ENCODE peak calls at places on chromosomes 11 and 22, in eight cellular contexts. N is AG04449, L is lower lobe of right lung, T is brain microvascular endothelial cell, B is foreskin keratinocyte, R is WTC11, G is fibroblast of the aortic adventitia, V is GM23338. I is an unnamed sample.

GRCh38 chr22:32364210-32364609 is 6.5 kb downstream of the RFPL3 start:
- DNase-seq in T (no peak), V (no peak), B (no peak), R (no peak), G (no peak), N (no peak), L (no peak), I (no peak)

GRCh38 chr11:11171285-11171684 is 181.8 kb downstream of the CSNK2A3 start:
- DNase-seq in B (no peak), T (peak), L (no peak), V (no peak), N (peak), G (no peak), R (no peak), I (no peak)

GRCh38 chr11:118167906-118168305 is 8.5 kb downstream of the SCN2B start:
- DNase-seq in R (no peak), T (no peak), L (no peak), G (no peak), N (no peak), B (no peak), V (no peak), I (no peak)

GRCh38 chr22:29145321-29146072 is 60.2 kb upstream of the EMID1 start:
- DNase-seq in T (no peak), V (no peak), N (no peak), G (no peak), L (no peak), R (no peak), B (no peak), I (no peak)

GRCh38 chr11:23555085-23555484 is 694.8 kb upstream of the CCDC179 start:
- DNase-seq in R (no peak), N (no peak), V (no peak), G (peak), B (peak), T (peak), L (no peak), I (no peak)

GRCh38 chr11:134438533-134438932 is 26.5 kb upstream of the B3GAT1 start:
- DNase-seq in V (no peak), B (no peak), T (no peak), R (no peak), G (no peak), L (no peak), N (no peak), I (no peak)

GRCh38 chr11:44950036-44950624 is 553 bp downstream of the TP53I11 start:
- DNase-seq in R (peak), T (no peak), G (no peak), B (no peak), L (peak), V (no peak), N (no peak), I (peak)

GRCh38 chr11:24747275-24748251 is 250.7 kb downstream of the LUZP2 start:
- DNase-seq in T (no peak), V (no peak), L (no peak), R (no peak), G (no peak), B (peak), N (no peak), I (no peak)

GRCh38 chr11:32983506-32983905 is 32.2 kb upstream of the DEPDC7 start:
- DNase-seq in T (no peak), N (no peak), R (no peak), V (no peak), B (no peak), G (no peak), L (no peak), I (no peak)

GRCh38 chr11:43010042-43010441 is 301.8 kb upstream of the API5 start:
- DNase-seq in R (no peak), N (no peak), T (no peak), G (no peak), L (no peak), B (no peak), V (no peak), I (no peak)

GRCh38 chr11:110755961-110756360 is 43.7 kb upstream of the ARHGAP20 start:
- DNase-seq in R (no peak), N (no peak), V (no peak), L (no peak), G (no peak), T (no peak), B (no peak), I (no peak)

GRCh38 chr11:32391965-32392553 is 43.3 kb downstream of the WT1 start:
- DNase-seq in T (peak), G (peak), N (peak), B (no peak), V (no peak), R (no peak), L (no peak), I (no peak)

GRCh38 chr22:41517172-41518047 is 26.9 kb downstream of the POLR3H start:
- DNase-seq in N (no peak), R (peak), G (peak), L (no peak), B (peak), T (peak), V (peak), I (peak)

GRCh38 chr11:23021287-23021863 is 161.1 kb upstream of the CCDC179 start:
- DNase-seq in T (peak), G (peak), B (peak), N (no peak), R (peak), V (peak), L (no peak), I (peak)

GRCh38 chr22:17381237-17381913 is 12.1 kb downstream of the CECR2 start:
- DNase-seq in G (no peak), N (no peak), B (no peak), R (no peak), T (no peak), L (no peak), V (peak), I (no peak)

GRCh38 chr11:4180441-4181183 is 86.0 kb downstream of the RRM1 start:
- DNase-seq in V (no peak), G (no peak), L (no peak), N (no peak), T (no peak), B (no peak), R (no peak), I (no peak)

GRCh38 chr22:50186789-50187523 is 1.2 kb downstream of the TRABD start:
- DNase-seq in L (peak), T (no peak), R (no peak), G (peak), B (no peak), N (no peak), V (peak), I (no peak)

GRCh38 chr22:30605449-30606110 is 1.4 kb upstream of the TCN2 start:
- DNase-seq in N (no peak), B (peak), V (peak), L (peak), R (peak), G (peak), T (peak), I (peak)

GRCh38 chr11:69697861-69698260 is 6.0 kb downstream of the FGF19 start:
- DNase-seq in L (no peak), V (no peak), G (no peak), T (no peak), N (no peak), R (no peak), B (no peak), I (no peak)

GRCh38 chr11:12269104-12269441 is 108.3 kb upstream of the PARVA start:
- DNase-seq in N (no peak), T (no peak), B (no peak), L (no peak), R (no peak), G (no peak), V (no peak), I (no peak)

GRCh38 chr11:77381749-77382693 is 80.5 kb upstream of the GDPD4 start:
- DNase-seq in B (no peak), V (no peak), T (no peak), G (peak), N (peak), L (no peak), R (no peak), I (no peak)

GRCh38 chr11:128018692-128019091 is 568.7 kb downstream of the ETS1 start:
- DNase-seq in T (no peak), N (no peak), B (no peak), R (no peak), V (no peak), L (no peak), G (no peak), I (no peak)

GRCh38 chr11:88363566-88364169 is 26.1 kb upstream of the CTSC start:
- DNase-seq in T (peak), B (peak), L (no peak), N (no peak), R (no peak), V (no peak), G (peak), I (no peak)

GRCh38 chr11:87924125-87924524 is 251.1 kb downstream of the RAB38 start:
- DNase-seq in N (no peak), G (no peak), T (no peak), V (no peak), B (no peak), R (no peak), L (no peak), I (no peak)

GRCh38 chr11:12876340-12876739 is 132.8 kb upstream of the RASSF10 start:
- DNase-seq in V (no peak), N (no peak), B (no peak), L (no peak), G (peak), T (no peak), R (no peak), I (no peak)

GRCh38 chr22:39219071-39220050 is 25.4 kb downstream of the PDGFB start:
- DNase-seq in T (no peak), N (no peak), B (no peak), V (peak), R (no peak), G (no peak), L (peak), I (no peak)

GRCh38 chr11:69115586-69116560 is 39.9 kb upstream of the SMIM38 start:
- DNase-seq in T (no peak), B (no peak), V (no peak), G (no peak), N (no peak), R (no peak), L (peak), I (no peak)

GRCh38 chr11:124278261-124278660 is 22.1 kb downstream of the OR8G5 start:
- DNase-seq in L (no peak), T (no peak), R (no peak), N (no peak), G (peak), B (no peak), V (no peak), I (no peak)

GRCh38 chr11:69950120-69950519 is 128.0 kb upstream of the ANO1 start:
- DNase-seq in G (peak), B (peak), T (peak), R (peak), L (no peak), N (no peak), V (peak), I (peak)

GRCh38 chr11:108559340-108559739 is 34.2 kb downstream of the EXPH5 start:
- DNase-seq in G (peak), N (peak), R (no peak), L (no peak), B (no peak), V (no peak), T (no peak), I (no peak)

GRCh38 chr11:114243461-114244372 is 52.5 kb upstream of the NNMT start:
- DNase-seq in R (no peak), V (no peak), N (no peak), T (no peak), B (no peak), G (no peak), L (no peak), I (no peak)

GRCh38 chr11:77127674-77127968 is 425 bp upstream of the MYO7A start:
- DNase-seq in B (no peak), R (no peak), L (no peak), T (no peak), V (peak), N (no peak), G (no peak), I (no peak)

GRCh38 chr22:25827415-25827814 is 85.4 kb downstream of the MYO18B start:
- DNase-seq in G (no peak), V (no peak), B (no peak), T (no peak), L (no peak), N (no peak), R (no peak), I (no peak)
- TF ChIP-seq CTCF in G (no peak), V (no peak), B (no peak), T (no peak), L (no peak), N (no peak), R (no peak), I (no peak)

DNA sequence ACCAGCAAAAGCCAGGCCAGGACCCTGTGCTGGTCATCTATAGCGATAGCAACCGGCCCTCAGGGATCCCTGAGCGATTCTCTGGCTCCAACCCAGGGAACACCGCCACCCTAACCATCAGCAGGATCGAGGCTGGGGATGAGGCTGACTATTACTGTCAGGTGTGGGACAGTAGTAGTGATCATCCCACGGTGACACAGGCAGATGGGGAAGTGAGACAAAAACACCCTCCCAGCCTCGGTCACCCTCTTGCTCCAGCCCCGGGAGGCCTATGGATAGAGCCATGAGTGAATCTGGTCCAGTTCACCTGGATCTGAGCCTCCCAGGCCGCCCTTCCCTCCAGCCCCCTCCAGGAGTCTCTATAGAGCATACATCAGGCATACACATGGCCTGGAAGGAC is 115.2 kb upstream of the IGLL5 start:
- DNase-seq in V (peak), B (no peak), G (no peak), R (no peak), L (no peak), T (no peak), N (no peak), I (no peak)
- TF ChIP-seq CTCF in V (no peak), B (no peak), G (no peak), R (no peak), L (no peak), T (no peak), N (no peak), I (no peak)

GRCh38 chr11:19279455-19279854 is 38.7 kb upstream of the E2F8 start:
- DNase-seq in N (no peak), R (peak), L (no peak), T (no peak), V (peak), B (no peak), G (no peak), I (no peak)
- TF ChIP-seq CTCF in N (no peak), R (no peak), L (no peak), T (no peak), V (peak), B (no peak), G (no peak), I (no peak)

GRCh38 chr22:37225481-37225880 is 13.2 kb upstream of the SSTR3 start:
- DNase-seq in L (no peak), N (no peak), G (no peak), V (no peak), B (no peak), R (no peak), T (no peak), I (no peak)
- TF ChIP-seq CTCF in L (no peak), N (peak), G (no peak), V (no peak), B (peak), R (no peak), T (peak), I (no peak)

I was measured in neural crest cell.